ENCODE peak calls at places on chromosomes 3 and 15, in six cellular contexts. One of them, this sample, is unnamed.

GRCh38 chr3:197350446-197350845 is 52.0 kb upstream of the DLG1 start:
- DNase-seq in H1: no peak
- DNase-seq in GM12878: no peak
- DNase-seq in K562: no peak
- DNase-seq in SK-N-SH: no peak
- DNase-seq in HepG2: no peak
- DNase-seq in this sample: no peak

GRCh38 chr3:127698264-127699097 is 25.7 kb downstream of the ABTB1 start:
- DNase-seq in H1: no peak
- DNase-seq in GM12878: no peak
- DNase-seq in K562: no peak
- DNase-seq in SK-N-SH: no peak
- DNase-seq in HepG2: no peak
- DNase-seq in this sample: no peak

GRCh38 chr3:70583682-70584081 is 271.2 kb upstream of the MDFIC2 start:
- DNase-seq in H1: no peak
- DNase-seq in GM12878: no peak
- DNase-seq in K562: no peak
- DNase-seq in SK-N-SH: no peak
- DNase-seq in HepG2: no peak
- DNase-seq in this sample: no peak

GRCh38 chr15:36040173-36040572 is 494.2 kb upstream of the DPH6 start:
- DNase-seq in H1: no peak
- DNase-seq in GM12878: no peak
- DNase-seq in K562: no peak
- DNase-seq in SK-N-SH: no peak
- DNase-seq in HepG2: no peak
- DNase-seq in this sample: no peak

GRCh38 chr15:88664151-88664778 is 25.4 kb downstream of the ISG20 start:
- DNase-seq in H1: no peak
- DNase-seq in GM12878: no peak
- DNase-seq in K562: no peak
- DNase-seq in SK-N-SH: no peak
- DNase-seq in HepG2: no peak
- DNase-seq in this sample: no peak

GRCh38 chr3:71647751-71648150 is 64.2 kb upstream of the FOXP1 start:
- DNase-seq in H1: no peak
- DNase-seq in GM12878: no peak
- DNase-seq in K562: no peak
- DNase-seq in SK-N-SH: no peak
- DNase-seq in HepG2: no peak
- DNase-seq in this sample: no peak

GRCh38 chr15:39918688-39919385 is 1.2 kb downstream of the GPR176 start:
- DNase-seq in H1: no peak
- DNase-seq in GM12878: no peak
- DNase-seq in K562: no peak
- DNase-seq in SK-N-SH: no peak
- DNase-seq in HepG2: no peak
- DNase-seq in this sample: no peak

GRCh38 chr3:32842531-32842931 is 24.7 kb downstream of the TRIM71 start:
- DNase-seq in H1: no peak
- DNase-seq in GM12878: peak
- DNase-seq in K562: no peak
- DNase-seq in SK-N-SH: no peak
- DNase-seq in HepG2: no peak
- DNase-seq in this sample: peak

GRCh38 chr3:113276581-113277080 is 65.3 kb downstream of the BOC start:
- DNase-seq in H1: no peak
- DNase-seq in GM12878: no peak
- DNase-seq in K562: no peak
- DNase-seq in SK-N-SH: no peak
- DNase-seq in HepG2: no peak
- DNase-seq in this sample: no peak

GRCh38 chr3:119294889-119295769 is 946 bp downstream of the ARHGAP31 start:
- DNase-seq in H1: no peak
- DNase-seq in GM12878: no peak
- DNase-seq in K562: no peak
- DNase-seq in SK-N-SH: peak
- DNase-seq in HepG2: no peak
- DNase-seq in this sample: no peak

GRCh38 chr3:193240850-193241706 is at the start of gene PLAAT1:
- DNase-seq in H1: peak
- DNase-seq in GM12878: no peak
- DNase-seq in K562: peak
- DNase-seq in SK-N-SH: peak
- DNase-seq in HepG2: no peak
- DNase-seq in this sample: peak

GRCh38 chr15:101560722-101561583 is 71.4 kb upstream of the PCSK6 start:
- DNase-seq in H1: no peak
- DNase-seq in GM12878: no peak
- DNase-seq in K562: no peak
- DNase-seq in SK-N-SH: no peak
- DNase-seq in HepG2: no peak
- DNase-seq in this sample: peak

GRCh38 chr3:118909751-118910150 is 124.9 kb downstream of the IGSF11 start:
- DNase-seq in H1: no peak
- DNase-seq in GM12878: no peak
- DNase-seq in K562: no peak
- DNase-seq in SK-N-SH: no peak
- DNase-seq in HepG2: no peak
- DNase-seq in this sample: no peak

GRCh38 chr15:62262305-62262941 is 97.3 kb upstream of the C2CD4B start:
- DNase-seq in H1: no peak
- DNase-seq in GM12878: no peak
- DNase-seq in K562: no peak
- DNase-seq in SK-N-SH: no peak
- DNase-seq in HepG2: no peak
- DNase-seq in this sample: no peak

GRCh38 chr15:92629975-92630626 is 25.5 kb downstream of the FAM174B start:
- DNase-seq in H1: no peak
- DNase-seq in GM12878: no peak
- DNase-seq in K562: no peak
- DNase-seq in SK-N-SH: no peak
- DNase-seq in HepG2: no peak
- DNase-seq in this sample: no peak

GRCh38 chr3:69683076-69683806 is 56.0 kb upstream of the MITF start:
- DNase-seq in H1: peak
- DNase-seq in GM12878: no peak
- DNase-seq in K562: no peak
- DNase-seq in SK-N-SH: no peak
- DNase-seq in HepG2: no peak
- DNase-seq in this sample: no peak

DNA sequence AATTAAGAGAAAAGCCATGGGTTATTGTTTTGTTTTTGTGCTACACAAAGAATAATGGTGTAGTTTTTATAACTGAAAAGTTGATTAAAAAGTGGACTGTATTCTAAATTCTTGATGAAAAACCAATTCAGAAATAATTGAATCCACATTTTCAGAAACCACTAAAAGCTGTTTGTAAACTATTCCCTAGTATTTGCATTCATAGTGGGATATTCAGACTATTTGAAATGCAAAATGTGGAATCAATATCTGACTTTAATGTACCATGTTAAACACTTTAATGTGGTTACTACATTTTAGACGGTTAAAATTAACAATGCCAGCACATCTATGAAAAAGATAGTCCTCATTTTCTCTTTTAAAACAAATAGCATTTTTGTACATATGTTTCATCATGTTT is 104.6 kb downstream of the ZIC4 start:
- DNase-seq in H1: no peak
- DNase-seq in GM12878: no peak
- DNase-seq in K562: no peak
- DNase-seq in SK-N-SH: no peak
- DNase-seq in HepG2: no peak
- DNase-seq in this sample: no peak
- H3K4me3 ChIP-seq in H1: no peak
- H3K4me3 ChIP-seq in GM12878: no peak
- H3K4me3 ChIP-seq in K562: no peak
- H3K4me3 ChIP-seq in SK-N-SH: no peak
- H3K4me3 ChIP-seq in HepG2: no peak
- H3K4me3 ChIP-seq in this sample: no peak

GRCh38 chr3:99532246-99532645 is 106.1 kb upstream of the COL8A1 start:
- DNase-seq in H1: peak
- DNase-seq in GM12878: no peak
- DNase-seq in K562: peak
- DNase-seq in SK-N-SH: peak
- DNase-seq in HepG2: peak
- DNase-seq in this sample: peak
- TF ChIP-seq GABPA in H1: no peak
- TF ChIP-seq GABPA in GM12878: no peak
- TF ChIP-seq GABPA in K562: no peak
- TF ChIP-seq GABPA in SK-N-SH: no peak
- TF ChIP-seq GABPA in HepG2: no peak
- TF ChIP-seq GABPA in this sample: no peak

DNA sequence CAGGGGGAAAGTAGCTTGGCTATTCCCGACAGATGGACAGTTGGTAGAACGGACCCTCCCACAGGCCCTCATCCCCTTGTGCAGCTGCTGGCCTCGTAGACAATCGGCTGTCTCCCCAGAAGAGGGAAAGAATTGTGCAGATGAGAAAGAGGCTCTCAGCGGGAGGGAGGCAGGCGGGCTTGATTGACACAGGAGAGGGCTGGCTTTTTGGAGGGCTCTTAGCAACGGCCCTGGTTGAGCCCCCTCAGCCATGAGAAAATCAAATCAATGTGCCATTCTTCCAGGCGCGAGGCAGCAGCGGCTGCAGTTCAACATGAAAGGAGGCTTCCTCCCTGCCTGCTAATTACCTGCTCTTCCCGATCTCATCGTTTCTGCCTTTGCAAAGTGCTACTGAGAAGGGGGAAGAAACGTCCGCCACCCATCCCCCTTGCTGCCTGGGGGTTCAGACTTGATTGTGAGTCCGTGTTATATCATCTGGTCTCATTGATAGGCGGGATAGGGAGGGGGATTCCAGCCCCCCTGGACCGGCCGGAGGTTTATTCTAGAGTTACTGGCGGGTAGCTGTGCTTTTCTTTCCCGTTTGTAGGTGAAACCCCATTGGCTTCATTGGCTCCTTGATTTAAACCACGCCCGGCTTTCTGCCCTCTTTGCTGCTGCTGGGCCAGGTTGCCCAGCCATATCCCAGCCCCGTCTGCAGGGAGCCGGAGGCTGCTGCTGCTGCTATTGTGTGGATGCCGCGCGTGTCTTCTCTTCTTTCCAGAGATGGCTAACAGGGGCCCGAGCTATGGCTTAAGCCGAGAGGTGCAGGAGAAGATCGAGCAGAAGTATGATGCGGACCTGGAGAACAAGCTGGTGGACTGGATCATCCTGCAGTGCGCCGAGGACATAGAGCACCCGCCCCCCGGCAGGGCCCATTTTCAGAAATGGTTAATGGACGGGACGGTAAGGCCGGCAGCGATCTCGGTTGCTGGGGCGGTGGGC is at the start of gene TAGLN3:
- DNase-seq in H1: no peak
- DNase-seq in GM12878: no peak
- DNase-seq in K562: no peak
- DNase-seq in SK-N-SH: peak
- DNase-seq in HepG2: no peak
- DNase-seq in this sample: no peak
- H3K4me3 ChIP-seq in H1: peak
- H3K4me3 ChIP-seq in GM12878: peak
- H3K4me3 ChIP-seq in K562: no peak
- H3K4me3 ChIP-seq in SK-N-SH: peak
- H3K4me3 ChIP-seq in HepG2: peak
- H3K4me3 ChIP-seq in this sample: no peak

GRCh38 chr3:81416812-81417211 is 344.6 kb downstream of the GBE1 start:
- DNase-seq in H1: no peak
- DNase-seq in GM12878: no peak
- DNase-seq in K562: no peak
- DNase-seq in SK-N-SH: no peak
- DNase-seq in HepG2: no peak
- DNase-seq in this sample: no peak

DNA sequence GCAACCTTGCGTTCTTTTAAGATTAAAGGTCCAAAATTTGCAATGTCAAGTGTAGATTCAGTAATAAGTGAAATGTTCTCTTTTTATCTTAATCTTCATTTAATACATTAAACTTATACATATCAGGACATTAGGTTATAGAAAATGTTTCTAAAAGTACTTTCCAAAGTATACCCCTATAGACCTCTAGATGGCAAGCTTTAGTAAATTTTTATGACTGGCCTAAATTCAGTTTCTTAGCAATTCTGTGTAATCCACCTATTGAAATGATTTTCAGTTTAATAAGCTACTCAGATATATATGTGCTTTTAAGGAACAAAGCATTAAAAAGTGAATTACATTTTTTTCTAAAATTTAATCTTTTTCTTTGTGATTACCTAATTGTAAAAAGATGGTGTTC is 342.2 kb downstream of the GBE1 start:
- DNase-seq in H1: no peak
- DNase-seq in GM12878: no peak
- DNase-seq in K562: no peak
- DNase-seq in SK-N-SH: peak
- DNase-seq in HepG2: peak
- DNase-seq in this sample: no peak
- TF ChIP-seq GABPA in H1: no peak
- TF ChIP-seq GABPA in GM12878: no peak
- TF ChIP-seq GABPA in K562: no peak
- TF ChIP-seq GABPA in SK-N-SH: no peak
- TF ChIP-seq GABPA in HepG2: no peak
- TF ChIP-seq GABPA in this sample: no peak

GRCh38 chr3:30654269-30654668 is 47.9 kb downstream of the TGFBR2 start:
- DNase-seq in H1: no peak
- DNase-seq in GM12878: no peak
- DNase-seq in K562: no peak
- DNase-seq in SK-N-SH: no peak
- DNase-seq in HepG2: no peak
- DNase-seq in this sample: no peak
- H3K4me3 ChIP-seq in H1: no peak
- H3K4me3 ChIP-seq in GM12878: no peak
- H3K4me3 ChIP-seq in K562: no peak
- H3K4me3 ChIP-seq in SK-N-SH: no peak
- H3K4me3 ChIP-seq in HepG2: no peak
- H3K4me3 ChIP-seq in this sample: no peak

DNA sequence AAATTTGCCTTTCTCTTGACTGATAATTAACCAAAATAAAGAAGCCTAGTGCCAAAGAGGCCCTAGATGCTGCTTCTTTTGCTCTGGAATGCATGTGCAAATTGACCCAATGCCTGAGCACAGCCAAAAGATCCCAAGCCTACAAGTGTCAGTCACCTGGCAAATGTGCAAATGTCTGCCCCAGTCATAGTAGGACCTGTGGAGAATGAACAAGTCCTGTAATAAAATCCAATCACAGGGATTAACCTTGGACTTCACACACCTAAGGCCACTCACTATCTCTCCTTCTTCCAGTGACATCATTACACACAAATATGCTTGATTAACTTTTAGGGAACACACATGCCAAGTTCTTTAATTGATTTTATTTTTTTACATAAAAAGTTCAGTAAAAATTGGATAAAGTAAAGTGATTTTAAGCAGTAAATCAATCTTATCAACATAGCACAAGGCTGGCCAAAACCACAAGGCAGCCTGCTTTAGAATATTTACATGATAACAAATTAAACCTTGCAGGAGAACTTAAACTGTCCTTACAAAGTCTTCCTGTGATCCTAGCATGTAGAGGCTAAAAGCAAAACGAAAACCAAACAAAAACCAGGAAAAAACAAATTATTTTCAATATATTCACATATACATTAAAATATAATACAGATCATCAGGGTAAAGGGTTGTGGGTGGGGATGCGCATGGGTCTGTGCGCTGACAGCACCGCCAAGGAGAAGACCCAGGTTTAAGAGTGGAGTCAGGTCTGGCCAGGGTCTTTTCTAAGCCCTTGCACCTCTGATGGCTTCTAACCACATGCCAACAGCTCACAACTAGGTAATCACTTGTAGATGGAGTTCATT is 36.8 kb downstream of the NBEAL2 start:
- DNase-seq in H1: no peak
- DNase-seq in GM12878: no peak
- DNase-seq in K562: no peak
- DNase-seq in SK-N-SH: no peak
- DNase-seq in HepG2: no peak
- DNase-seq in this sample: no peak
- TF ChIP-seq GABPA in H1: no peak
- TF ChIP-seq GABPA in GM12878: no peak
- TF ChIP-seq GABPA in K562: no peak
- TF ChIP-seq GABPA in SK-N-SH: no peak
- TF ChIP-seq GABPA in HepG2: no peak
- TF ChIP-seq GABPA in this sample: no peak